ENCODE peak calls at places on chromosome 15, in five cellular contexts. G is heart left ventricle, R is neuronal stem cell, T is HEK293T, N is brain pericyte. W is an unnamed sample.

GRCh38 chr15:91919014-91919534 is 65.6 kb downstream of the SLCO3A1 start:
- DNase-seq in G (peak), R (no peak), T (no peak), N (no peak), W (no peak)

GRCh38 chr15:64232400-64232799 is 69.6 kb upstream of the PPIB start:
- DNase-seq in G (no peak), R (no peak), T (no peak), N (no peak), W (no peak)

GRCh38 chr15:77856718-77857346 is 220.7 kb downstream of the TBC1D2B start:
- DNase-seq in G (no peak), R (no peak), T (no peak), N (no peak), W (no peak)

GRCh38 chr15:69462030-69462492 is 9.4 kb downstream of the RPLP1 start:
- DNase-seq in G (peak), R (no peak), T (no peak), N (no peak), W (peak)

GRCh38 chr15:85785887-85786777 is 8.6 kb downstream of the KLHL25 start:
- DNase-seq in G (peak), R (no peak), T (no peak), N (no peak), W (no peak)

GRCh38 chr15:89482139-89482538 is 14.2 kb downstream of the RHCG start:
- DNase-seq in G (no peak), R (no peak), T (no peak), N (no peak), W (no peak)

GRCh38 chr15:47188766-47189507 is 528.4 kb upstream of the SEMA6D start:
- DNase-seq in G (no peak), R (no peak), T (no peak), N (no peak), W (no peak)

GRCh38 chr15:28107111-28107893 is 8.2 kb upstream of the OCA2 start:
- DNase-seq in G (no peak), R (no peak), T (no peak), N (no peak), W (no peak)

GRCh38 chr15:78841891-78842290 is 30.6 kb upstream of the ADAMTS7 start:
- DNase-seq in G (no peak), R (no peak), T (no peak), N (no peak), W (no peak)